ENCODE peak calls at places on chromosomes 7 and 10, in seven cellular contexts. X, Y, L, S, M, J and C are unnamed samples.

GRCh38 chr10:50883624-50884023 is 1.8 kb downstream of the A1CF start:
- DNase-seq in X (no peak), Y (no peak), L (no peak), S (no peak), M (no peak), J (no peak), C (no peak)

GRCh38 chr7:81768951-81769778 is 682 bp downstream of the HGF start:
- DNase-seq in X (no peak), Y (no peak), L (no peak), S (peak; percentile 32), M (no peak), J (no peak), C (no peak)

GRCh38 chr7:13628231-13629001 is 361.1 kb downstream of the ETV1 start:
- DNase-seq in X (no peak), Y (no peak), L (no peak), S (no peak), M (no peak), J (no peak), C (no peak)

GRCh38 chr10:100697070-100697469 is 48.3 kb upstream of the PAX2 start:
- DNase-seq in X (no peak), Y (peak; percentile 46), L (no peak), S (no peak), M (no peak), J (no peak), C (no peak)

GRCh38 chr7:45937862-45938261 is 16.8 kb upstream of the IGFBP3 start:
- DNase-seq in X (no peak), Y (no peak), L (no peak), S (no peak), M (no peak), J (no peak), C (no peak)

GRCh38 chr7:104142147-104142546 is 65.7 kb downstream of the ORC5 start:
- DNase-seq in X (no peak), Y (no peak), L (no peak), S (no peak), M (no peak), J (no peak), C (no peak)

GRCh38 chr7:131103997-131104396 is 223.7 kb upstream of the MKLN1 start:
- DNase-seq in X (no peak), Y (no peak), L (no peak), S (no peak), M (no peak), J (no peak), C (no peak)

GRCh38 chr10:73003822-73004221 is 49.2 kb upstream of the PLA2G12B start:
- DNase-seq in X (no peak), Y (no peak), L (no peak), S (no peak), M (no peak), J (no peak), C (no peak)

GRCh38 chr10:77925410-77925794 is 1.2 kb downstream of the DLG5 start:
- DNase-seq in X (no peak), Y (peak; percentile 56), L (peak; percentile 33), S (no peak), M (peak; percentile 41), J (peak; percentile 63), C (no peak)

GRCh38 chr10:25061125-25061524 is 44.7 kb downstream of the THNSL1 start:
- DNase-seq in X (no peak), Y (no peak), L (no peak), S (no peak), M (no peak), J (no peak), C (no peak)

GRCh38 chr10:63819753-63820347 is 298.6 kb downstream of the REEP3 start:
- DNase-seq in X (peak; percentile 75), Y (peak; percentile 37), L (peak; percentile 77), S (peak; percentile 80), M (peak; percentile 41), J (peak; percentile 83), C (peak; percentile 79)

GRCh38 chr7:14425559-14425958 is 436.1 kb upstream of the ETV1 start:
- DNase-seq in X (no peak), Y (no peak), L (no peak), S (no peak), M (no peak), J (no peak), C (no peak)

GRCh38 chr7:7639847-7640220 is 718 bp upstream of the UMAD1 start:
- DNase-seq in X (no peak), Y (peak; percentile 23), L (no peak), S (no peak), M (no peak), J (no peak), C (no peak)

GRCh38 chr7:155188821-155189599 is 108.7 kb upstream of the INSIG1 start:
- DNase-seq in X (no peak), Y (peak; percentile 12), L (no peak), S (no peak), M (no peak), J (no peak), C (no peak)

GRCh38 chr7:155362380-155363145 is 64.9 kb downstream of the INSIG1 start:
- DNase-seq in X (peak; percentile 14), Y (no peak), L (no peak), S (peak; percentile 31), M (no peak), J (no peak), C (no peak)

GRCh38 chr10:70684841-70685457 is 12.6 kb downstream of the ADAMTS14 start:
- DNase-seq in X (no peak), Y (no peak), L (no peak), S (no peak), M (no peak), J (no peak), C (no peak)

GRCh38 chr10:32189400-32190084 is 133.3 kb upstream of the KIF5B start:
- DNase-seq in X (no peak), Y (no peak), L (peak; percentile 4), S (no peak), M (no peak), J (no peak), C (no peak)

GRCh38 chr10:7559447-7559846 is 107.3 kb downstream of the ITIH5 start:
- DNase-seq in X (no peak), Y (no peak), L (no peak), S (no peak), M (no peak), J (no peak), C (no peak)

GRCh38 chr10:132104471-132105301 is 38.9 kb downstream of the JAKMIP3 start:
- DNase-seq in X (peak; percentile 42), Y (no peak), L (no peak), S (peak; percentile 64), M (no peak), J (peak; percentile 55), C (no peak)

GRCh38 chr10:69641261-69641980 is 11.4 kb downstream of the FAM241B start:
- DNase-seq in X (no peak), Y (peak; percentile 48), L (no peak), S (peak; percentile 54), M (no peak), J (no peak), C (no peak)

GRCh38 chr10:29858352-29859267 is 200.8 kb downstream of the JCAD start:
- DNase-seq in X (peak; percentile 86), Y (peak; percentile 71), L (peak; percentile 72), S (peak; percentile 80), M (peak; percentile 69), J (peak; percentile 71), C (peak; percentile 43)

GRCh38 chr7:155338632-155339320 is 41.1 kb downstream of the INSIG1 start:
- DNase-seq in X (peak; percentile 35), Y (no peak), L (no peak), S (no peak), M (no peak), J (no peak), C (no peak)

GRCh38 chr10:35369049-35369760 is 32.9 kb downstream of the CCNY start:
- DNase-seq in X (no peak), Y (no peak), L (no peak), S (no peak), M (no peak), J (no peak), C (no peak)

GRCh38 chr7:26199301-26200112 is 1.0 kb downstream of the HNRNPA2B1 start:
- DNase-seq in X (peak; percentile 89), Y (no peak), L (peak; percentile 59), S (peak; percentile 89), M (peak; percentile 69), J (no peak), C (peak; percentile 52)

GRCh38 chr10:93220315-93221170 is 146.8 kb downstream of the CYP26A1 start:
- DNase-seq in X (no peak), Y (no peak), L (peak; percentile 71), S (no peak), M (no peak), J (no peak), C (no peak)
- TF ChIP-seq CTCF in X (no peak), Y (no peak), L (peak; percentile 55), S (no peak), M (no peak), J (no peak), C (no peak)

DNA sequence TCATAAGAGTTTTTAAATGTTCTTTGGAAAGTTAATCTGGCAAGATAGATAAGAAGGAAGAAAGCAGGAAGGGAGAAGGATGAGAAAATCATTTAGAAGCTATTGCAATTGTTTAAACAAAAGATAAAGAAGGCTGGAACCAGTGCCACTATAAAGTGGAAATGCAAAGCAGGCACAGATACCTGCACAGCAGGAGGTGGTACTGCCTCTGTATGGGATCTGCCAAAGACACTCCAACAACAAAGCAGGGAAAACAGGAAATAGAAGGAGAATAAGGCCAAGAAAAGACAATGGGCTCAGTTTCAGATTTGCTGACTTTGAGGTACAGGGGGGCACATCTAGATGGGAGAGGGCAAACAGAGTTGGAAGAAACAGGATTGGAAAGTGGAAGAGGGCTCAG is 138.6 kb downstream of the PPP1R17 start:
- DNase-seq in X (no peak), Y (no peak), L (peak; percentile 45), S (no peak), M (no peak), J (no peak), C (no peak)
- TF ChIP-seq CTCF in X (no peak), Y (no peak), L (no peak), S (no peak), M (no peak), J (no peak), C (no peak)

GRCh38 chr10:34183397-34183796 is 631.7 kb downstream of the PARD3 start:
- DNase-seq in X (no peak), Y (no peak), L (peak; percentile 69), S (no peak), M (no peak), J (no peak), C (no peak)

GRCh38 chr10:34179280-34179679 is 635.8 kb downstream of the PARD3 start:
- DNase-seq in X (no peak), Y (no peak), L (no peak), S (no peak), M (no peak), J (no peak), C (no peak)

GRCh38 chr10:34180749-34181148 is 634.3 kb downstream of the PARD3 start:
- DNase-seq in X (no peak), Y (no peak), L (peak; percentile 69), S (no peak), M (no peak), J (no peak), C (no peak)

GRCh38 chr10:34178756-34179155 is 636.3 kb downstream of the PARD3 start:
- DNase-seq in X (no peak), Y (no peak), L (no peak), S (no peak), M (no peak), J (no peak), C (peak; percentile 32)

GRCh38 chr10:34181545-34182300 is 633.4 kb downstream of the PARD3 start:
- DNase-seq in X (no peak), Y (no peak), L (peak; percentile 31), S (no peak), M (peak; percentile 29), J (no peak), C (peak; percentile 36)
- TF ChIP-seq CTCF in X (no peak), Y (no peak), L (no peak), S (no peak), M (no peak), J (no peak), C (no peak)

GRCh38 chr10:98687685-98688084 is 240.9 kb upstream of the HPS1 start:
- DNase-seq in X (no peak), Y (no peak), L (no peak), S (no peak), M (no peak), J (no peak), C (no peak)

GRCh38 chr10:98684019-98684899 is 237.5 kb upstream of the HPS1 start:
- DNase-seq in X (no peak), Y (no peak), L (no peak), S (no peak), M (no peak), J (no peak), C (no peak)
- TF ChIP-seq CTCF in X (no peak), Y (no peak), L (no peak), S (no peak), M (no peak), J (no peak), C (no peak)